ENCODE peak calls at places on chromosome 10, in eight cellular contexts. E, J, S, O, L, D, R and F are unnamed samples.
A peak's percentile ranks its signal among the peaks of the same experiment; 100 is the strongest.

GRCh38 chr10:113111900-113112853 is 162.1 kb downstream of the TCF7L2 start:
- DNase-seq in E (no peak), J (peak; percentile 25), S (no peak), O (no peak), L (no peak), D (no peak), R (peak; percentile 56), F (no peak)

GRCh38 chr10:30755474-30755873 is 125.9 kb upstream of the LYZL2 start:
- DNase-seq in E (no peak), J (no peak), S (no peak), O (no peak), L (no peak), D (no peak), R (no peak), F (no peak)

GRCh38 chr10:110273474-110273873 is 31.2 kb downstream of the SMNDC1 start:
- DNase-seq in E (no peak), J (peak; percentile 56), S (no peak), O (no peak), L (no peak), D (peak; percentile 10), R (peak; percentile 41), F (peak; percentile 34)

GRCh38 chr10:118459642-118460193 is 117.6 kb upstream of the FAM204A start:
- DNase-seq in E (peak; percentile 30), J (peak; percentile 67), S (peak; percentile 75), O (peak; percentile 6), L (peak; percentile 40), D (peak; percentile 34), R (peak; percentile 26), F (peak; percentile 4)

GRCh38 chr10:15035385-15036301 is 8.1 kb upstream of the OLAH start:
- DNase-seq in E (no peak), J (peak; percentile 16), S (peak; percentile 81), O (no peak), L (no peak), D (no peak), R (no peak), F (peak; percentile 37)

GRCh38 chr10:106609466-106609865 is 555.0 kb downstream of the SORCS1 start:
- DNase-seq in E (no peak), J (no peak), S (no peak), O (no peak), L (no peak), D (no peak), R (no peak), F (no peak)

GRCh38 chr10:75987610-75988009 is 556.2 kb downstream of the LRMDA start:
- DNase-seq in E (no peak), J (no peak), S (no peak), O (no peak), L (no peak), D (no peak), R (peak; percentile 28), F (no peak)

GRCh38 chr10:14102056-14102455 is 228.7 kb downstream of the FRMD4A start:
- DNase-seq in E (no peak), J (no peak), S (peak; percentile 62), O (no peak), L (peak; percentile 11), D (no peak), R (no peak), F (no peak)

GRCh38 chr10:111498560-111498959 is 421.7 kb downstream of the ADRA2A start:
- DNase-seq in E (no peak), J (no peak), S (no peak), O (no peak), L (no peak), D (no peak), R (no peak), F (no peak)